ENCODE peak calls at places on chromosomes 2 and 18, in seven cellular contexts. P is lower lobe of right lung, V is thyroid gland, C is neural progenitor cell, Z is A549, X is right lobe of liver, J is GM23338. O is an unnamed sample. For H3K4me1, the result is how much of the 10 kb centered on the place peaks cover.

GRCh38 chr18:23191952-23192662 is 56.8 kb downstream of the CABLES1 start:
- DNase-seq in J (no peak), V (peak), C (no peak), X (peak), Z (no peak), P (no peak), O (peak)

GRCh38 chr2:9594361-9595063 is 36.3 kb downstream of the YWHAQ start:
- DNase-seq in P (no peak), Z (peak), X (no peak), C (no peak), J (no peak), V (peak), O (no peak)

GRCh38 chr18:75625966-75626365 is 198.5 kb upstream of the SMIM21 start:
- DNase-seq in Z (no peak), C (no peak), V (no peak), P (no peak), J (no peak), X (no peak), O (no peak)

GRCh38 chr2:71843391-71843850 is 304.2 kb downstream of the CYP26B1 start:
- DNase-seq in P (no peak), V (no peak), J (no peak), C (no peak), X (no peak), Z (no peak), O (no peak)

GRCh38 chr2:166335284-166335683 is 40.5 kb downstream of the SCN9A start:
- DNase-seq in P (no peak), Z (no peak), V (no peak), J (no peak), C (no peak), X (no peak), O (no peak)

GRCh38 chr2:201183373-201183742 is 417 bp downstream of the CASP10 start:
- DNase-seq in X (no peak), Z (no peak), J (no peak), V (no peak), P (no peak), C (no peak), O (no peak)

GRCh38 chr2:141927536-141927935 is 203.3 kb downstream of the LRP1B start:
- DNase-seq in Z (no peak), V (no peak), C (no peak), J (no peak), X (no peak), P (no peak), O (no peak)

GRCh38 chr2:53202063-53202462 is 565.5 kb upstream of the CHAC2 start:
- DNase-seq in P (no peak), X (no peak), C (no peak), J (peak), V (peak), Z (no peak), O (no peak)

GRCh38 chr2:11281221-11281620 is 63.2 kb downstream of the ROCK2 start:
- DNase-seq in Z (no peak), C (no peak), J (no peak), X (no peak), P (no peak), V (no peak), O (no peak)

GRCh38 chr2:97718051-97718882 is 4.9 kb downstream of the ZAP70 start:
- DNase-seq in C (no peak), Z (no peak), J (no peak), P (no peak), X (peak), V (peak), O (peak)

GRCh38 chr2:170533156-170533555 is 182.0 kb upstream of the SP5 start:
- DNase-seq in C (no peak), J (no peak), X (no peak), V (no peak), Z (no peak), P (no peak), O (no peak)

GRCh38 chr2:153786016-153786415 is 85.7 kb upstream of the GALNT13 start:
- DNase-seq in P (no peak), V (no peak), J (no peak), C (no peak), X (no peak), Z (no peak), O (no peak)

GRCh38 chr2:7527165-7527722 is 610.0 kb downstream of the RNF144A start:
- DNase-seq in P (no peak), J (no peak), C (no peak), Z (no peak), V (no peak), X (no peak), O (no peak)

GRCh38 chr2:11873766-11874165 is 127.3 kb downstream of the LPIN1 start:
- DNase-seq in Z (no peak), V (no peak), X (no peak), C (no peak), P (no peak), J (no peak), O (no peak)

GRCh38 chr2:152598975-152599724 is 118.1 kb downstream of the PRPF40A start:
- DNase-seq in Z (peak), J (no peak), C (no peak), V (no peak), X (no peak), P (no peak), O (no peak)

GRCh38 chr2:51387235-51387634 is 355.3 kb upstream of the NRXN1 start:
- DNase-seq in J (no peak), Z (no peak), V (no peak), X (no peak), P (no peak), C (no peak), O (no peak)

GRCh38 chr2:82789886-82790276 is 1669.2 kb downstream of the SUCLG1 start:
- DNase-seq in C (no peak), J (no peak), V (peak), X (no peak), Z (no peak), P (no peak), O (no peak)

GRCh38 chr18:5294618-5295230 is 802 bp downstream of the ZBTB14 start:
- DNase-seq in Z (peak), V (peak), X (peak), P (peak), J (peak), C (no peak), O (peak)

GRCh38 chr2:37324786-37325624 is at the start of gene PRKD3:
- DNase-seq in C (no peak), J (peak), Z (peak), X (peak), P (no peak), V (peak), O (no peak)

GRCh38 chr2:68135448-68136320 is 22.0 kb upstream of the PNO1 start:
- DNase-seq in V (no peak), C (no peak), Z (no peak), J (no peak), P (no peak), X (no peak), O (no peak)

GRCh38 chr2:239275037-239275685 is 125.7 kb downstream of the HDAC4 start:
- DNase-seq in X (no peak), C (no peak), P (peak), J (no peak), Z (peak), V (peak), O (peak)
- TF ChIP-seq CTCF in X (no peak), C (no peak), P (no peak), J (no peak), Z (peak), V (no peak), O (no peak)

GRCh38 chr2:1586946-1587840 is 157.1 kb downstream of the PXDN start:
- DNase-seq in P (peak), V (no peak), J (no peak), X (no peak), C (no peak), Z (no peak), O (peak)
- H3K4me1 ChIP-seq in P (under half), V (under half), J (under half), X (under half), C (under half), Z (under half), O (under half)

DNA sequence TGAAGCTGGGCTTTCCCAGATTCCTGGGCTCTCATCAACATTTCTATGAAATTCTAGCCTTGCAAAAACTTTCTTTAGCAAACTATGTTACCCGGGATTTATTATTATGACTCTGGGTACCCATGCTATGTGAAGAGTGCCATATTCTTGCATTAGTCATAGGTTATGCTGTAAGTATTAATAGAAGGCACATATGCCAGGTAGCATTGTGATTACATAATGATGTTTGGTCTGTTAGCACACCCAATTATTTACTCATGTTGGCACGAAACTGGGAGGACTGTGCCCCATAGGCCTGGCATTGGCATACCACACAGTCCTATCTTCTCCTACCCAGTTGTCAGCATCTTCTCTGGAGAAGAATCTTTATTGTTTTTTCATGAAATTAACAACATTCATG is 171.0 kb downstream of the SLC4A3 start:
- DNase-seq in C (no peak), P (no peak), J (no peak), V (no peak), X (no peak), Z (no peak), O (no peak)
- TF ChIP-seq CTCF in C (no peak), P (no peak), J (no peak), V (no peak), X (no peak), Z (no peak), O (no peak)

GRCh38 chr2:156379069-156379468 is 46.5 kb upstream of the NR4A2 start:
- DNase-seq in C (no peak), Z (no peak), V (no peak), P (no peak), X (no peak), J (no peak), O (no peak)
- H3K4me1 ChIP-seq in C (under half), Z (under half), V (under half), P (under half), X (under half), J (under half), O (under half)

GRCh38 chr2:240179186-240179815 is 38.8 kb upstream of the OTOS start:
- DNase-seq in X (peak), J (no peak), Z (no peak), C (no peak), V (no peak), P (no peak), O (no peak)

GRCh38 chr2:240182476-240182875 is 42.0 kb upstream of the OTOS start:
- DNase-seq in X (peak), V (no peak), Z (no peak), P (no peak), C (no peak), J (no peak), O (no peak)

GRCh38 chr2:240179941-240180666 is 39.6 kb upstream of the OTOS start:
- DNase-seq in V (no peak), J (no peak), P (no peak), Z (no peak), X (peak), C (no peak), O (no peak)

GRCh38 chr2:240182001-240182400 is 41.5 kb upstream of the OTOS start:
- DNase-seq in V (no peak), Z (no peak), C (no peak), X (peak), P (no peak), J (no peak), O (no peak)

DNA sequence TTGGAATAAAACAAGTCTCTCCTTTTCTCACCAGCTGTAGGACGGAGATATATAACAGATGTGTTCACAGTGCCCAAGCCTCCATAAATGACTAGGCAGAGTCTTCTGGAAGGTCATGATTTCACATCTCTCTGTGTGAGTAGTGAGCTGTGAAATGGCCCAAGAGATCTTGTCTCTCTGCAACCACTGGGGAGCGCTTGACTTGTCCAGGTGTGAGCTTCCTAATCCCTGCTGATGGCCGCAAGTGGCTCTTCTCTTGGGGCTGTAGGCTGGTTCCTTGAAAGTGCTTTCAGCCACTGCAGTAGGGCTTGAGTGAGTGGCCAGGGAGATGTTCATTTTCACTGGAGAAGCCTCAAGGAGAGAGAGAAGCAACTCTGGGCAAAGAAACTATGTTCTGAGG is 38.1 kb upstream of the OTOS start:
- DNase-seq in J (peak), X (no peak), P (no peak), Z (no peak), V (no peak), C (no peak), O (no peak)
- TF ChIP-seq CTCF in J (no peak), X (no peak), P (no peak), Z (no peak), V (no peak), C (no peak), O (no peak)

DNA sequence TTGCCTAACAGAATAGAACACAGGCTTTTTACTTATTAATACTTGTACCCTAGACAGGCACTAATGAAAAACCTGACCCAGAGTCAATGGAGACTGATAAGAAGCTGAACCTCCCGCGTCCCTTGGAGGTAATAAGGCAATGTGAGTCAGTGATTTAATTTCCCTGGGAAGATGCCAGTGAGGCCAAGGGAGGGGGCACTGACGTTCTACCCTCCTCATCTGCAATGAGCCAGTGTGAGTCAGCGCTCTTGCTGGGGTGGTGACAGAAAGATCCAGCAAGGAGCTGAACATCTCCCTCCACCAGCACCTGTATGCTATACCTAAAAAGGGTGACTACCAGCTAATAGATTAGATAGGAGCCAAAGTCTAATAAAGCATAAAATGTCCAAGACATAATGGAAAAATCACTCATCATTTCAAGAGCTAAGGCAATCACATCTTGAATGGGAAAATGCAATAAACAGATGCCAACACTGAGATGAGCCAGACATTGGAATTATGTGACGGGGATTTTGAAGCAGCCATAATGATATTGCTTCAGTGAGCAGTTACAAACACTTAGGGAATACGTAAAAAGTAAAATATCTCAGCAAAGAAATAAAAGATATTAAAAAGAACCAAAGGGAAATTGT is 116.9 kb downstream of the TPGS2 start:
- DNase-seq in V (no peak), Z (peak), X (no peak), C (no peak), P (no peak), J (no peak), O (no peak)
- H3K4me1 ChIP-seq in V (under half), Z (under half), X (under half), C (under half), P (under half), J (under half), O (under half)

GRCh38 chr2:160409480-160409879 is 84.1 kb downstream of the RBMS1 start:
- DNase-seq in V (no peak), C (no peak), X (no peak), J (no peak), Z (no peak), P (no peak), O (no peak)

GRCh38 chr2:160408205-160408561 is 85.4 kb downstream of the RBMS1 start:
- DNase-seq in P (no peak), C (no peak), J (no peak), V (no peak), X (peak), Z (no peak), O (no peak)

GRCh38 chr2:160406591-160407392 is 86.8 kb downstream of the RBMS1 start:
- DNase-seq in P (peak), X (peak), V (peak), J (peak), Z (peak), C (peak), O (no peak)

GRCh38 chr2:160407393-160408204 is 86.0 kb downstream of the RBMS1 start:
- DNase-seq in Z (peak), X (peak), V (peak), C (peak), J (peak), P (peak), O (peak)

DNA sequence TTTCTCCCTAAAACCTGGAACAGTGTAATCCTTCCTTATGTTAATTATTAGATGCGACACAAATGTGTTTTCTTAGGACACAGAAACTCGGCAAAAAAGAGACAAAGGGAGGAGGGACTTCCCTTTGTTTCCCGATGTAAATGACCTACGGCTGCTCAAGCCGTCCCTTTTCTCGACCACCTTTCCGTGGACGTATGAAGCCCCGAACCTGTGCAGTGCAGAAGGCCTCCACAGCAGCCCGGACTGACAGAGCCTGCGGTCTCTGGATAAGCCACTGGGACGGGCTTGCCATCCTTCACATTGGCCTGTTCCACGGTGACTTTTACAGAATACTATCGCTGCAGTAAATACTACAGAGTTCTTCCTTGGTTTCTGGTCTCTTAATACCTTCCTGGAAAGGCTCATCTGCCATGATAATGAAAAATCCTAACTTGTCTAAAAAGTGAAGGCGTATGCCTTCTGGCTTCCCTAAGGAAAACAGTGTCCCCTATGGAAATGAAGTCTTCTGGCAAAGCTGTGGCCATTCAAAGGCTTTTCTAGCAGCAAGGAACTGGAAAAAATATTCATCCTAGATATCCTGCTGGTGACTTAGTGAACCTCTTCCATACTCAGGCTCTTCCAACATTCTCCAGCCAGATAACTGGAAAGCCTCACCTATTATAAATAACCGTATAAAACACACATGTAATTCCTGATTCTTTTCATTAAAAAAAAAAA is 84.9 kb downstream of the RBMS1 start:
- DNase-seq in V (peak), X (no peak), P (no peak), J (peak), C (peak), Z (no peak), O (peak)
- TF ChIP-seq CTCF in V (no peak), X (no peak), P (no peak), J (no peak), C (no peak), Z (no peak), O (no peak)